ENCODE peak calls at places on chromosomes 6 and 20, in seven cellular contexts. One of them, this sample, is unnamed.

GRCh38 chr6:123804771-123805540 is 1.3 kb downstream of the NKAIN2 start:
- DNase-seq in psoas muscle: no peak
- DNase-seq in lung: no peak
- DNase-seq in choroid plexus epithelial cell: no peak
- DNase-seq in fibroblast of mammary gland: no peak
- DNase-seq in H9: no peak
- DNase-seq in GM12865: no peak
- DNase-seq in this sample: no peak

GRCh38 chr6:133208183-133208755 is 32.9 kb upstream of the EYA4 start:
- DNase-seq in psoas muscle: no peak
- DNase-seq in lung: no peak
- DNase-seq in choroid plexus epithelial cell: peak
- DNase-seq in fibroblast of mammary gland: no peak
- DNase-seq in H9: no peak
- DNase-seq in GM12865: no peak
- DNase-seq in this sample: no peak

GRCh38 chr6:124888581-124889371 is 73.5 kb upstream of the RNF217 start:
- DNase-seq in psoas muscle: no peak
- DNase-seq in lung: no peak
- DNase-seq in choroid plexus epithelial cell: peak
- DNase-seq in fibroblast of mammary gland: peak
- DNase-seq in H9: no peak
- DNase-seq in GM12865: no peak
- DNase-seq in this sample: no peak

GRCh38 chr6:87473419-87473903 is 687 bp downstream of the SLC35A1 start:
- DNase-seq in psoas muscle: no peak
- DNase-seq in lung: peak
- DNase-seq in choroid plexus epithelial cell: peak
- DNase-seq in fibroblast of mammary gland: peak
- DNase-seq in H9: no peak
- DNase-seq in GM12865: peak
- DNase-seq in this sample: no peak

GRCh38 chr6:107264357-107264831 is 149.1 kb upstream of the BEND3 start:
- DNase-seq in psoas muscle: no peak
- DNase-seq in lung: no peak
- DNase-seq in choroid plexus epithelial cell: peak
- DNase-seq in fibroblast of mammary gland: peak
- DNase-seq in H9: no peak
- DNase-seq in GM12865: no peak
- DNase-seq in this sample: peak

GRCh38 chr6:1390805-1391511 is 1.6 kb downstream of the FOXF2 start:
- DNase-seq in psoas muscle: no peak
- DNase-seq in lung: no peak
- DNase-seq in choroid plexus epithelial cell: peak
- DNase-seq in fibroblast of mammary gland: peak
- DNase-seq in H9: peak
- DNase-seq in GM12865: no peak
- DNase-seq in this sample: no peak

GRCh38 chr6:158642097-158642601 is 2.4 kb downstream of the DYNLT1 start:
- DNase-seq in psoas muscle: peak
- DNase-seq in lung: peak
- DNase-seq in choroid plexus epithelial cell: peak
- DNase-seq in fibroblast of mammary gland: peak
- DNase-seq in H9: no peak
- DNase-seq in GM12865: no peak
- DNase-seq in this sample: no peak

GRCh38 chr6:8905647-8906231 is 470.4 kb upstream of the SLC35B3 start:
- DNase-seq in psoas muscle: no peak
- DNase-seq in lung: peak
- DNase-seq in choroid plexus epithelial cell: no peak
- DNase-seq in fibroblast of mammary gland: no peak
- DNase-seq in H9: no peak
- DNase-seq in GM12865: no peak
- DNase-seq in this sample: peak

GRCh38 chr6:121694389-121695185 is 259.1 kb downstream of the GJA1 start:
- DNase-seq in psoas muscle: no peak
- DNase-seq in lung: no peak
- DNase-seq in choroid plexus epithelial cell: peak
- DNase-seq in fibroblast of mammary gland: peak
- DNase-seq in H9: no peak
- DNase-seq in GM12865: no peak
- DNase-seq in this sample: no peak

GRCh38 chr6:63527658-63528514 is 44.4 kb upstream of the LOC128125822 start:
- DNase-seq in psoas muscle: peak
- DNase-seq in lung: peak
- DNase-seq in choroid plexus epithelial cell: peak
- DNase-seq in fibroblast of mammary gland: peak
- DNase-seq in H9: no peak
- DNase-seq in GM12865: no peak
- DNase-seq in this sample: peak

GRCh38 chr6:16064687-16065086 is 64.2 kb upstream of the MYLIP start:
- DNase-seq in psoas muscle: no peak
- DNase-seq in lung: no peak
- DNase-seq in choroid plexus epithelial cell: no peak
- DNase-seq in fibroblast of mammary gland: no peak
- DNase-seq in H9: peak
- DNase-seq in GM12865: no peak
- DNase-seq in this sample: no peak

GRCh38 chr6:162481938-162482337 is 245.6 kb downstream of the PRKN start:
- DNase-seq in psoas muscle: no peak
- DNase-seq in lung: no peak
- DNase-seq in choroid plexus epithelial cell: no peak
- DNase-seq in fibroblast of mammary gland: no peak
- DNase-seq in H9: no peak
- DNase-seq in GM12865: no peak
- DNase-seq in this sample: no peak

GRCh38 chr6:17710331-17710730 is 3.6 kb upstream of the NUP153 start:
- DNase-seq in psoas muscle: no peak
- DNase-seq in lung: no peak
- DNase-seq in choroid plexus epithelial cell: peak
- DNase-seq in fibroblast of mammary gland: peak
- DNase-seq in H9: no peak
- DNase-seq in GM12865: no peak
- DNase-seq in this sample: no peak

GRCh38 chr6:118751072-118751471 is 99.7 kb upstream of the CEP85L start:
- DNase-seq in psoas muscle: no peak
- DNase-seq in lung: no peak
- DNase-seq in choroid plexus epithelial cell: no peak
- DNase-seq in fibroblast of mammary gland: no peak
- DNase-seq in H9: no peak
- DNase-seq in GM12865: no peak
- DNase-seq in this sample: no peak

GRCh38 chr6:53724501-53724900 is 58.9 kb upstream of the KLHL31 start:
- DNase-seq in psoas muscle: no peak
- DNase-seq in lung: no peak
- DNase-seq in choroid plexus epithelial cell: no peak
- DNase-seq in fibroblast of mammary gland: no peak
- DNase-seq in H9: peak
- DNase-seq in GM12865: no peak
- DNase-seq in this sample: no peak

GRCh38 chr6:106870069-106870468 is 104.5 kb downstream of the CD24 start:
- DNase-seq in psoas muscle: no peak
- DNase-seq in lung: peak
- DNase-seq in choroid plexus epithelial cell: peak
- DNase-seq in fibroblast of mammary gland: peak
- DNase-seq in H9: no peak
- DNase-seq in GM12865: no peak
- DNase-seq in this sample: no peak

GRCh38 chr20:20824924-20825584 is 112.6 kb upstream of the RALGAPA2 start:
- DNase-seq in psoas muscle: peak
- DNase-seq in lung: peak
- DNase-seq in choroid plexus epithelial cell: peak
- DNase-seq in fibroblast of mammary gland: peak
- DNase-seq in H9: peak
- DNase-seq in GM12865: peak
- DNase-seq in this sample: no peak

GRCh38 chr6:145904878-145905277 is 59.3 kb downstream of the SHPRH start:
- DNase-seq in psoas muscle: no peak
- DNase-seq in lung: no peak
- DNase-seq in choroid plexus epithelial cell: no peak
- DNase-seq in fibroblast of mammary gland: no peak
- DNase-seq in H9: no peak
- DNase-seq in GM12865: peak
- DNase-seq in this sample: peak

GRCh38 chr6:16253399-16254144 is 15.2 kb downstream of the GMPR start:
- DNase-seq in psoas muscle: no peak
- DNase-seq in lung: no peak
- DNase-seq in choroid plexus epithelial cell: no peak
- DNase-seq in fibroblast of mammary gland: no peak
- DNase-seq in H9: no peak
- DNase-seq in GM12865: no peak
- DNase-seq in this sample: no peak

GRCh38 chr20:53194891-53195290 is 222.7 kb downstream of the TSHZ2 start:
- DNase-seq in psoas muscle: no peak
- DNase-seq in lung: no peak
- DNase-seq in choroid plexus epithelial cell: no peak
- DNase-seq in fibroblast of mammary gland: no peak
- DNase-seq in H9: no peak
- DNase-seq in GM12865: no peak
- DNase-seq in this sample: no peak

GRCh38 chr6:45538636-45539035 is 160.9 kb upstream of the SUPT3H start:
- DNase-seq in psoas muscle: peak
- DNase-seq in lung: no peak
- DNase-seq in choroid plexus epithelial cell: no peak
- DNase-seq in fibroblast of mammary gland: peak
- DNase-seq in H9: no peak
- DNase-seq in GM12865: no peak
- DNase-seq in this sample: no peak
- TF ChIP-seq CTCF in psoas muscle: no peak
- TF ChIP-seq CTCF in lung: no peak
- TF ChIP-seq CTCF in choroid plexus epithelial cell: no peak
- TF ChIP-seq CTCF in fibroblast of mammary gland: no peak
- TF ChIP-seq CTCF in H9: no peak
- TF ChIP-seq CTCF in GM12865: no peak
- TF ChIP-seq CTCF in this sample: no peak

GRCh38 chr20:8853805-8854338 is 215.0 kb upstream of the PLCB4 start:
- DNase-seq in psoas muscle: no peak
- DNase-seq in lung: no peak
- DNase-seq in choroid plexus epithelial cell: peak
- DNase-seq in fibroblast of mammary gland: peak
- DNase-seq in H9: peak
- DNase-seq in GM12865: peak
- DNase-seq in this sample: peak
- TF ChIP-seq CTCF in psoas muscle: peak
- TF ChIP-seq CTCF in lung: peak
- TF ChIP-seq CTCF in choroid plexus epithelial cell: peak
- TF ChIP-seq CTCF in fibroblast of mammary gland: peak
- TF ChIP-seq CTCF in H9: peak
- TF ChIP-seq CTCF in GM12865: peak
- TF ChIP-seq CTCF in this sample: peak

GRCh38 chr6:29652198-29652584 is 4.7 kb upstream of the MOG start:
- DNase-seq in psoas muscle: no peak
- DNase-seq in lung: no peak
- DNase-seq in choroid plexus epithelial cell: no peak
- DNase-seq in fibroblast of mammary gland: no peak
- DNase-seq in H9: no peak
- DNase-seq in GM12865: no peak
- DNase-seq in this sample: no peak

GRCh38 chr6:29649701-29650673 is 6.9 kb upstream of the MOG start:
- DNase-seq in psoas muscle: peak
- DNase-seq in lung: peak
- DNase-seq in choroid plexus epithelial cell: peak
- DNase-seq in fibroblast of mammary gland: peak
- DNase-seq in H9: peak
- DNase-seq in GM12865: peak
- DNase-seq in this sample: peak

GRCh38 chr6:29647927-29648642 is 8.8 kb upstream of the MOG start:
- DNase-seq in psoas muscle: no peak
- DNase-seq in lung: no peak
- DNase-seq in choroid plexus epithelial cell: peak
- DNase-seq in fibroblast of mammary gland: peak
- DNase-seq in H9: no peak
- DNase-seq in GM12865: no peak
- DNase-seq in this sample: no peak

GRCh38 chr6:29653452-29654038 is 3.3 kb upstream of the MOG start:
- DNase-seq in psoas muscle: no peak
- DNase-seq in lung: peak
- DNase-seq in choroid plexus epithelial cell: peak
- DNase-seq in fibroblast of mammary gland: peak
- DNase-seq in H9: no peak
- DNase-seq in GM12865: peak
- DNase-seq in this sample: peak

GRCh38 chr6:29651413-29652197 is 5.3 kb upstream of the MOG start:
- DNase-seq in psoas muscle: no peak
- DNase-seq in lung: no peak
- DNase-seq in choroid plexus epithelial cell: peak
- DNase-seq in fibroblast of mammary gland: peak
- DNase-seq in H9: no peak
- DNase-seq in GM12865: peak
- DNase-seq in this sample: no peak
- TF ChIP-seq CTCF in psoas muscle: peak
- TF ChIP-seq CTCF in lung: no peak
- TF ChIP-seq CTCF in choroid plexus epithelial cell: peak
- TF ChIP-seq CTCF in fibroblast of mammary gland: peak
- TF ChIP-seq CTCF in H9: peak
- TF ChIP-seq CTCF in GM12865: peak
- TF ChIP-seq CTCF in this sample: peak

GRCh38 chr6:156416392-156416791 is 360.8 kb upstream of the ARID1B start:
- DNase-seq in psoas muscle: no peak
- DNase-seq in lung: no peak
- DNase-seq in choroid plexus epithelial cell: peak
- DNase-seq in fibroblast of mammary gland: no peak
- DNase-seq in H9: no peak
- DNase-seq in GM12865: no peak
- DNase-seq in this sample: no peak
- TF ChIP-seq CTCF in psoas muscle: no peak
- TF ChIP-seq CTCF in lung: no peak
- TF ChIP-seq CTCF in choroid plexus epithelial cell: peak
- TF ChIP-seq CTCF in fibroblast of mammary gland: no peak
- TF ChIP-seq CTCF in H9: no peak
- TF ChIP-seq CTCF in GM12865: no peak
- TF ChIP-seq CTCF in this sample: no peak

GRCh38 chr6:140320081-140320798 is 945.8 kb upstream of the CITED2 start:
- DNase-seq in psoas muscle: no peak
- DNase-seq in lung: no peak
- DNase-seq in choroid plexus epithelial cell: peak
- DNase-seq in fibroblast of mammary gland: no peak
- DNase-seq in H9: no peak
- DNase-seq in GM12865: no peak
- DNase-seq in this sample: peak

GRCh38 chr6:140318408-140318807 is 944.0 kb upstream of the CITED2 start:
- DNase-seq in psoas muscle: no peak
- DNase-seq in lung: no peak
- DNase-seq in choroid plexus epithelial cell: no peak
- DNase-seq in fibroblast of mammary gland: no peak
- DNase-seq in H9: no peak
- DNase-seq in GM12865: no peak
- DNase-seq in this sample: no peak

GRCh38 chr6:140319209-140319608 is 944.8 kb upstream of the CITED2 start:
- DNase-seq in psoas muscle: no peak
- DNase-seq in lung: no peak
- DNase-seq in choroid plexus epithelial cell: peak
- DNase-seq in fibroblast of mammary gland: peak
- DNase-seq in H9: no peak
- DNase-seq in GM12865: peak
- DNase-seq in this sample: no peak

GRCh38 chr6:140321891-140322290 is 947.4 kb upstream of the CITED2 start:
- DNase-seq in psoas muscle: no peak
- DNase-seq in lung: no peak
- DNase-seq in choroid plexus epithelial cell: no peak
- DNase-seq in fibroblast of mammary gland: no peak
- DNase-seq in H9: no peak
- DNase-seq in GM12865: no peak
- DNase-seq in this sample: no peak

GRCh38 chr6:140320799-140321099 is 946.3 kb upstream of the CITED2 start:
- DNase-seq in psoas muscle: no peak
- DNase-seq in lung: no peak
- DNase-seq in choroid plexus epithelial cell: no peak
- DNase-seq in fibroblast of mammary gland: no peak
- DNase-seq in H9: no peak
- DNase-seq in GM12865: no peak
- DNase-seq in this sample: no peak
- TF ChIP-seq CTCF in psoas muscle: no peak
- TF ChIP-seq CTCF in lung: no peak
- TF ChIP-seq CTCF in choroid plexus epithelial cell: no peak
- TF ChIP-seq CTCF in fibroblast of mammary gland: no peak
- TF ChIP-seq CTCF in H9: no peak
- TF ChIP-seq CTCF in GM12865: no peak
- TF ChIP-seq CTCF in this sample: no peak